ENCODE peak calls at places on chromosomes 2 and 18, in seven cellular contexts. O, I, T, A, K, G and R are unnamed samples.
A peak's percentile ranks its signal among the peaks of the same experiment; 100 is the strongest.

GRCh38 chr2:197293252-197294007 is 17.1 kb downstream of the ANKRD44 start:
- DNase-seq in G (peak; percentile 79), O (no peak), K (peak; percentile 55), A (no peak), I (no peak), T (no peak), R (no peak)

GRCh38 chr2:14199040-14199439 is 433.5 kb upstream of the LRATD1 start:
- DNase-seq in I (no peak), A (no peak), O (no peak), T (no peak), K (peak; percentile 29), G (no peak), R (no peak)

GRCh38 chr2:238494573-238494961 is 67.8 kb downstream of the ASB1 start:
- DNase-seq in I (no peak), K (no peak), O (no peak), T (no peak), A (no peak), G (no peak), R (no peak)

GRCh38 chr2:59776726-59777008 is 776.8 kb downstream of the BCL11A start:
- DNase-seq in K (no peak), O (no peak), A (no peak), G (no peak), I (no peak), T (no peak), R (no peak)

GRCh38 chr2:161312996-161313395 is 4.8 kb downstream of the PSMD14 start:
- DNase-seq in A (no peak), K (peak; percentile 66), G (no peak), I (peak; percentile 40), O (no peak), T (no peak), R (no peak)

GRCh38 chr2:226911932-226912331 is 76.1 kb downstream of the RHBDD1 start:
- DNase-seq in G (no peak), I (peak; percentile 80), T (no peak), K (peak; percentile 52), A (no peak), O (no peak), R (no peak)

GRCh38 chr2:155100261-155100660 is 401.8 kb downstream of the KCNJ3 start:
- DNase-seq in O (no peak), T (peak; percentile 3), I (no peak), A (no peak), K (no peak), G (no peak), R (no peak)

GRCh38 chr2:237689569-237690131 is 62.3 kb downstream of the LRRFIP1 start:
- DNase-seq in G (no peak), O (no peak), I (peak; percentile 58), A (no peak), K (no peak), T (no peak), R (no peak)

GRCh38 chr18:61141691-61142090 is 191.5 kb upstream of the CDH20 start:
- DNase-seq in O (no peak), A (no peak), T (no peak), G (no peak), I (no peak), K (no peak), R (no peak)

GRCh38 chr18:23881778-23882177 is 132.8 kb upstream of the TTC39C start:
- DNase-seq in O (no peak), A (no peak), K (no peak), I (no peak), G (no peak), T (no peak), R (no peak)

GRCh38 chr2:112162341-112162740 is 24.2 kb downstream of the FBLN7 start:
- DNase-seq in I (no peak), T (no peak), A (no peak), K (no peak), G (no peak), O (no peak), R (no peak)

GRCh38 chr2:121721926-121722325 is 14.7 kb downstream of the NIFK start:
- DNase-seq in T (no peak), G (no peak), O (no peak), A (no peak), I (peak; percentile 90), K (peak; percentile 96), R (no peak)

GRCh38 chr2:55903727-55904126 is 19.9 kb downstream of the EFEMP1 start:
- DNase-seq in K (no peak), A (no peak), T (no peak), I (no peak), O (no peak), G (no peak), R (no peak)

GRCh38 chr18:24964213-24964612 is 387.8 kb downstream of the ZNF521 start:
- DNase-seq in T (no peak), A (no peak), G (peak; percentile 84), K (no peak), I (peak; percentile 62), O (no peak), R (peak; percentile 13)

GRCh38 chr18:12777543-12777942 is 74.7 kb downstream of the PSMG2 start:
- DNase-seq in G (no peak), A (no peak), T (peak; percentile 71), I (no peak), K (no peak), O (no peak), R (no peak)

GRCh38 chr2:7060602-7061435 is 143.6 kb downstream of the RNF144A start:
- DNase-seq in O (no peak), T (no peak), I (no peak), K (no peak), A (no peak), G (no peak), R (no peak)

GRCh38 chr2:216316743-216317142 is 55.5 kb downstream of the MARCHF4 start:
- DNase-seq in G (no peak), T (no peak), O (no peak), A (no peak), I (peak; percentile 80), K (peak; percentile 86), R (no peak)

GRCh38 chr2:14114275-14114674 is 518.2 kb upstream of the LRATD1 start:
- DNase-seq in I (no peak), A (no peak), G (no peak), T (no peak), K (no peak), O (no peak), R (no peak)

GRCh38 chr2:12044857-12045256 is 298.4 kb downstream of the LPIN1 start:
- DNase-seq in I (no peak), O (no peak), K (no peak), T (no peak), A (no peak), G (peak; percentile 88), R (no peak)

GRCh38 chr2:237647176-237648015 is 20.0 kb downstream of the LRRFIP1 start:
- DNase-seq in O (no peak), A (no peak), K (no peak), T (no peak), G (no peak), I (no peak), R (no peak)

GRCh38 chr2:194343167-194343566 is 1313.9 kb upstream of the SLC39A10 start:
- DNase-seq in A (no peak), K (no peak), G (no peak), O (no peak), I (no peak), T (no peak), R (no peak)

GRCh38 chr2:202185816-202186221 is 52.6 kb downstream of the SUMO1 start:
- DNase-seq in T (no peak), G (no peak), O (no peak), A (no peak), K (peak; percentile 58), I (peak; percentile 69), R (no peak)

GRCh38 chr2:240856151-240856980 is 12.3 kb upstream of the AGXT start:
- DNase-seq in A (peak; percentile 38), K (no peak), G (peak; percentile 33), O (no peak), T (peak; percentile 60), I (peak; percentile 21), R (no peak)
- TF ChIP-seq CTCF in A (no peak), K (peak; percentile 32), G (peak; percentile 60), O (no peak), T (no peak), I (peak; percentile 4), R (no peak)

GRCh38 chr2:204220896-204221295 is 284.3 kb downstream of the ICOS start:
- DNase-seq in G (no peak), I (no peak), K (no peak), A (no peak), T (no peak), O (no peak), R (no peak)
- TF ChIP-seq CTCF in G (no peak), I (no peak), K (no peak), A (no peak), T (no peak), O (no peak), R (no peak)

DNA sequence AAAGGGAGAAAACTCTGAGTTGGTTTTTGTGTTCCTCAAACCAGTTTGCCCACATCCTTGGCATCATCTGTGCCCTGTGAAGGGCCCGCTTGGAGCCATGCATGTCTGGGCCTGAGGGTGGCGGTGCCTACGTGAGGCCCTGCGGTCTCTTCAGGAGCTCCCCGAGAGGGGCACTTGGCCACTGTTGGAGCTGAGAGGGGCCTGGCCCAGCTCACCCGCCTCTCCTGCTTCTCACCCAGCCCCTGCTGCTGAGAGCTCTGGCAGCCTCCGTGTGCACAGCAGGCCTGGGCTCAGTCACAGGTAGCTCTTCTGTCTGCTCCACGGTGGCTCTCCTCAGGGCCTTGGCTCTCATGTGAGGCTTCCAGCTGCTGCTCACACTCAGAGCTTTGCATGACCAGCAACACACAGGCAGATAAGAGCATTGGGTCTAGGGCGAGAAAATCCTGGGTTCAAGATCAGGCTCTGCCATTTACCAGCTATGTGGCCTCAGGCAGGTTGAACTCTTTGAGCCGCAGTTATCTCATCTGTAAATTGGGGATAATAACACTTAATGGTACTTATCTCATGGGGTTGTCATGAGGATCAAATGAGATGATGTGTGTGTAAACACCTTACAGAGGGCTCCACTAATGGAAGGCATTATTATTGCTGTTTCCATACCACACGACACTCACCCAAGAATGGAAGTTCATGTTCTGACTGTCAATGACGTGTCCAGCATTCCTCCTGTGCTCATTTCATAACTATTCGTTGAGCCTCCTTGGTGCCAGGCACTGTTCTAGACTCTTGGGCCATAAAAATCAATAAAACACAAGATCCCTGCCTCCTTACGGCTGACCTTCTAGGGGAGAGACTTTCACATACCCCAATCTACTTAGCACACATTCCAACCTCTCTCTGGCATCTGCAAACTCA is 41.6 kb upstream of the PLB1 start:
- DNase-seq in T (no peak), O (no peak), I (peak; percentile 67), A (no peak), K (peak; percentile 28), G (no peak), R (no peak)
- TF ChIP-seq CTCF in T (no peak), O (no peak), I (no peak), A (no peak), K (no peak), G (no peak), R (no peak)

GRCh38 chr2:108852375-108852774 is 65.8 kb downstream of the CCDC138 start:
- DNase-seq in I (no peak), K (no peak), G (no peak), O (no peak), T (no peak), A (no peak), R (no peak)

GRCh38 chr2:108854484-108854883 is 67.9 kb downstream of the CCDC138 start:
- DNase-seq in A (no peak), K (no peak), O (no peak), I (no peak), T (no peak), G (no peak), R (no peak)

GRCh38 chr2:108858894-108859293 is 72.3 kb downstream of the CCDC138 start:
- DNase-seq in G (no peak), T (no peak), O (no peak), I (peak; percentile 24), A (no peak), K (peak; percentile 43), R (no peak)

GRCh38 chr2:108853421-108853820 is 66.8 kb downstream of the CCDC138 start:
- DNase-seq in A (no peak), G (no peak), O (no peak), K (no peak), T (no peak), I (peak; percentile 10), R (no peak)

GRCh38 chr2:108855194-108855593 is 68.6 kb downstream of the CCDC138 start:
- DNase-seq in K (peak; percentile 26), A (no peak), I (peak; percentile 14), T (no peak), O (no peak), G (peak; percentile 21), R (no peak)
- TF ChIP-seq CTCF in K (no peak), A (no peak), I (no peak), T (no peak), O (no peak), G (peak; percentile 67), R (peak; percentile 23)